ENCODE peak calls at places on chromosomes 6 and 20, in eight cellular contexts. F is SJSA1, S is HFFc6, W is fibroblast of mammary gland, D is adipocyte, O is NCI-H69, E is astrocyte of the hippocampus, N is H4. G is an unnamed sample.

GRCh38 chr6:91788501-91788900 is 1201.6 kb upstream of the MAP3K7 start:
- DNase-seq in S (no peak), E (no peak), O (no peak), W (no peak), F (no peak), D (no peak), N (no peak), G (no peak)

GRCh38 chr6:150915156-150915555 is 49.7 kb downstream of the MTHFD1L start:
- DNase-seq in S (no peak), E (no peak), F (no peak), D (no peak), O (no peak), W (peak; percentile 33), N (no peak), G (no peak)

GRCh38 chr6:71012871-71013456 is 56.1 kb upstream of the B3GAT2 start:
- DNase-seq in N (peak; percentile 53), F (peak; percentile 29), W (peak; percentile 56), S (peak; percentile 26), E (peak; percentile 74), D (peak; percentile 71), O (peak; percentile 89), G (peak; percentile 72)

GRCh38 chr6:157432231-157432630 is 51.2 kb downstream of the ZDHHC14 start:
- DNase-seq in N (no peak), W (no peak), S (no peak), E (no peak), O (peak; percentile 80), D (no peak), F (no peak), G (peak; percentile 8)

GRCh38 chr20:58891686-58892125 is 39.2 kb downstream of the GNAS start:
- DNase-seq in W (peak; percentile 33), E (no peak), N (no peak), O (peak; percentile 86), F (no peak), D (no peak), S (peak; percentile 19), G (no peak)

GRCh38 chr6:72813807-72814596 is 192.1 kb downstream of the KCNQ5 start:
- DNase-seq in N (no peak), O (no peak), D (no peak), F (no peak), S (no peak), W (no peak), E (no peak), G (no peak)

GRCh38 chr6:41222513-41222912 is 5.6 kb upstream of the TREML4 start:
- DNase-seq in E (no peak), F (no peak), N (no peak), D (no peak), O (no peak), W (no peak), S (no peak), G (no peak)

GRCh38 chr6:169046483-169047192 is 207.0 kb downstream of the THBS2 start:
- DNase-seq in E (peak; percentile 79), N (no peak), D (peak; percentile 44), S (peak; percentile 62), O (no peak), W (peak; percentile 95), F (no peak), G (peak; percentile 24)

GRCh38 chr20:49951160-49951559 is 15.0 kb downstream of the RNF114 start:
- DNase-seq in W (peak; percentile 91), N (no peak), S (peak; percentile 82), O (no peak), D (peak; percentile 74), E (no peak), F (peak; percentile 61), G (no peak)

GRCh38 chr6:12233693-12234551 is 56.2 kb upstream of the EDN1 start:
- DNase-seq in S (peak; percentile 84), E (peak; percentile 90), W (peak; percentile 80), F (peak; percentile 80), N (peak; percentile 79), D (peak; percentile 89), O (peak; percentile 79), G (peak; percentile 72)

GRCh38 chr20:12570371-12570770 is 438.4 kb upstream of the SPTLC3 start:
- DNase-seq in W (no peak), F (no peak), S (no peak), E (no peak), N (peak; percentile 67), D (no peak), O (peak; percentile 92), G (no peak)

G was measured in RWPE1.